ENCODE peak calls at places on chromosomes 6 and 20, in four cellular contexts. G is A549, J is astrocyte of the spinal cord, T is spleen. V is an unnamed sample.
A peak's percentile ranks its signal among the peaks of the same experiment; 100 is the strongest.

GRCh38 chr6:129493396-129493902 is 216.5 kb downstream of the ARHGAP18 start:
- DNase-seq in G (no peak), J (peak; percentile 73), T (no peak), V (peak; percentile 24)

GRCh38 chr6:38218235-38218634 is 398.7 kb downstream of the ZFAND3 start:
- DNase-seq in G (no peak), J (no peak), T (no peak), V (no peak)

GRCh38 chr6:140436023-140436811 is 1061.8 kb upstream of the CITED2 start:
- DNase-seq in G (no peak), J (peak; percentile 86), T (no peak), V (peak; percentile 69)

GRCh38 chr6:90720404-90720803 is 133.5 kb upstream of the MAP3K7 start:
- DNase-seq in G (no peak), J (no peak), T (no peak), V (no peak)

GRCh38 chr20:24673678-24674570 is 204.5 kb downstream of the SYNDIG1 start:
- DNase-seq in G (peak; percentile 21), J (peak; percentile 62), T (peak; percentile 48), V (peak; percentile 25)

GRCh38 chr20:19881990-19882389 is 123.9 kb downstream of the RIN2 start:
- DNase-seq in G (no peak), J (no peak), T (no peak), V (no peak)

GRCh38 chr6:142943746-142944125 is 1.2 kb downstream of the HIVEP2 start:
- DNase-seq in G (peak; percentile 13), J (peak; percentile 47), T (peak; percentile 78), V (no peak)

GRCh38 chr6:392441-393390 is 1.2 kb downstream of the IRF4 start:
- DNase-seq in G (no peak), J (no peak), T (peak; percentile 86), V (no peak)

GRCh38 chr20:14062786-14063185 is 67.5 kb downstream of the MACROD2 start:
- DNase-seq in G (no peak), J (peak; percentile 68), T (no peak), V (peak; percentile 41)

GRCh38 chr6:137471951-137472350 is 22.2 kb downstream of the OLIG3 start:
- DNase-seq in G (no peak), J (no peak), T (no peak), V (no peak)

GRCh38 chr6:167141667-167142432 is 15.9 kb downstream of the GPR31 start:
- DNase-seq in G (peak; percentile 29), J (peak; percentile 15), T (peak; percentile 90), V (no peak)

GRCh38 chr20:31695849-31696804 is 26.5 kb downstream of the BCL2L1 start:
- DNase-seq in G (peak; percentile 92), J (peak; percentile 37), T (no peak), V (peak; percentile 40)

GRCh38 chr6:2396856-2397640 is 151.6 kb upstream of the GMDS start:
- DNase-seq in G (no peak), J (peak; percentile 73), T (no peak), V (peak; percentile 25)

GRCh38 chr20:61560361-61560853 is 308.3 kb downstream of the CDH4 start:
- DNase-seq in G (peak; percentile 42), J (peak; percentile 52), T (no peak), V (no peak)

GRCh38 chr6:11096109-11096508 is 2.5 kb downstream of the SMIM13 start:
- DNase-seq in G (peak; percentile 78), J (peak; percentile 55), T (no peak), V (peak; percentile 72)

GRCh38 chr20:8661229-8662023 is 407.5 kb upstream of the PLCB4 start:
- DNase-seq in G (no peak), J (no peak), T (no peak), V (no peak)

GRCh38 chr20:9040874-9041524 is 27.9 kb upstream of the PLCB4 start:
- DNase-seq in G (no peak), J (peak; percentile 55), T (no peak), V (no peak)

GRCh38 chr6:111477481-111477938 is 5.5 kb downstream of the REV3L start:
- DNase-seq in G (no peak), J (no peak), T (no peak), V (no peak)

GRCh38 chr6:111481836-111482235 is 1.2 kb downstream of the REV3L start:
- DNase-seq in G (peak; percentile 26), J (no peak), T (no peak), V (no peak)

GRCh38 chr6:111478064-111478476 is 4.9 kb downstream of the REV3L start:
- DNase-seq in G (no peak), J (peak; percentile 55), T (no peak), V (peak; percentile 15)

GRCh38 chr6:111480988-111481830 is 1.8 kb downstream of the REV3L start:
- DNase-seq in G (no peak), J (no peak), T (no peak), V (no peak)

GRCh38 chr6:111478749-111479148 is 4.3 kb downstream of the REV3L start:
- DNase-seq in G (peak; percentile 60), J (peak; percentile 79), T (no peak), V (peak; percentile 27)
- TF ChIP-seq CTCF in G (peak; percentile 49), J (peak; percentile 50), T (no peak), V (peak; percentile 51)

GRCh38 chr6:157272866-157273755 is 50.2 kb downstream of the TMEM242 start:
- DNase-seq in G (no peak), J (no peak), T (peak; percentile 75), V (no peak)
- TF ChIP-seq CTCF in G (no peak), J (no peak), T (no peak), V (no peak)

DNA sequence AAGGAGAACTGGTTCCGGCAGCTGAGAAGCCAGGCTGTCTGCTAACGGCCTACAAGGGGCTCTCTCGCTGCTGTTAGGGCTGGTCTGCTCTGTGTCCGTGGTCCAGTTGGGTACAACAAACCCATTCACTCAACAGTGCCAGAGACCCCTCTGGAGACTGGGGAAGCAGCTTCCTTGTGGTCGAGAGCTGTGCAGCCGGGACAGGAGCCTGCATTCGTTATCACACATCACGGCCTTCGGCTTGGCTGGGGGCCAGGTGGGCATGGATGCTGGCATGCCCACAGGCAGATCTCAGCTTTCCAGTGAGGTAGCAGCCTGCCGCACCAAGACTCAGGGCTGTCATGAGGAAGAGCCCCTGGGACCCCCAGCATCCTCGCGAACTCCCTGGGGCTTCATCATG is 124.7 kb downstream of the PREX1 start:
- DNase-seq in G (no peak), J (no peak), T (peak; percentile 71), V (no peak)
- TF ChIP-seq CTCF in G (no peak), J (no peak), T (no peak), V (no peak)

GRCh38 chr20:53940356-53940694 is 130.1 kb downstream of the BCAS1 start:
- DNase-seq in G (no peak), J (peak; percentile 16), T (no peak), V (no peak)

GRCh38 chr20:53937929-53938367 is 132.4 kb downstream of the BCAS1 start:
- DNase-seq in G (no peak), J (no peak), T (no peak), V (no peak)

GRCh38 chr20:53940883-53941546 is 129.4 kb downstream of the BCAS1 start:
- DNase-seq in G (peak; percentile 81), J (peak; percentile 94), T (no peak), V (peak; percentile 90)

GRCh38 chr20:53938739-53939138 is 131.7 kb downstream of the BCAS1 start:
- DNase-seq in G (no peak), J (no peak), T (no peak), V (no peak)

DNA sequence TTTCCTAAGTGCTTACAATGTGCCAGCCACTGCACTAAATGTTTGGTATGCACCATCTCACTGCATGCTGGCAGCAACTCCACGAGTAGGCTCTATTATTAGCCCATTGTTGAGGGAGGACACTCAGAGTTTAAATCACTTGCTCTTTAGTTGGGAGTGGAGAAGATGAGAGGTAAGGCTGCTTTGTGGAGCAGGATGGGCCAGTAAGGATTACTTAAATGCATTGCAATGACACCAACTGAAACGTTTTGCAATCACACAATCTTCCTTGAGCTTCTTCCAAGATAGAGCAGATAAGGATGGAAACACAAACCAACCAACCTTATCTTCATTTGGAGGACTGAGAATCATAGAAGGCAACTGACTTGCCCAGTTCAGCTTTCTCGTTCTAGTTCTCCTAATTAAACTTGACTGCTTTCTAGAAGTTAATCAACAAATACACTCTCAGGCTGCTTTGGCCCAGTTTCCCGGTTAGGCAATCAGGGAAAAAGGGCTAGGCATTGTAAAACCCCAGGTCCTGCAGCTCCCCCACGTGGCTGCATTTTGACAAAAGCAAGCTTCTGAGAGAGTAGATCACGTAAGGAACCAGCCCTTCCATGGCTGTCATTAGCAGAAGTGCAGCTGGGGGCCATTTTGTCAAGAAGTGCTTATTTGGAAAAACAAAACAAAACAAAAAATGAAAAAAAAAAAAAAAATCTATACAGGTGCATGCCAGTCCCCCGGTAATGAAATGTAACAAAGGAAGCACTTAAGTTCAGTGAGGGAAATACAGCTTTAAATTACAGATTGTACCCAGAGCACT is 130.6 kb downstream of the BCAS1 start:
- DNase-seq in G (peak; percentile 94), J (peak; percentile 94), T (peak; percentile 92), V (peak; percentile 90)
- TF ChIP-seq CTCF in G (peak; percentile 92), J (peak; percentile 76), T (peak; percentile 68), V (peak; percentile 83)

GRCh38 chr20:3970016-3970415 is 45.3 kb downstream of the RNF24 start:
- DNase-seq in G (no peak), J (no peak), T (no peak), V (no peak)
- TF ChIP-seq CTCF in G (no peak), J (no peak), T (no peak), V (no peak)

GRCh38 chr6:100370265-100370664 is 94.5 kb downstream of the SIM1 start:
- DNase-seq in G (no peak), J (no peak), T (no peak), V (no peak)
- TF ChIP-seq CTCF in G (peak; percentile 17), J (peak; percentile 16), T (no peak), V (peak; percentile 24)

GRCh38 chr20:47854687-47855212 is 69.5 kb upstream of the SULF2 start:
- DNase-seq in G (peak; percentile 65), J (peak; percentile 40), T (no peak), V (peak; percentile 55)
- TF ChIP-seq CTCF in G (peak; percentile 44), J (peak; percentile 48), T (no peak), V (peak; percentile 77)

V was measured in brain microvascular endothelial cell.